ENCODE peak calls at places on chromosome 16, in six cellular contexts. Z, F, C, S, V and E are unnamed samples.
A peak's percentile ranks its signal among the peaks of the same experiment; 100 is the strongest.

GRCh38 chr16:47779201-47780016 is 318.3 kb downstream of the PHKB start:
- DNase-seq in C (no peak), S (peak; percentile 57), F (no peak), Z (peak; percentile 22), V (no peak), E (no peak)

GRCh38 chr16:69424935-69425784 is 741 bp downstream of the CYB5B start:
- DNase-seq in C (no peak), Z (no peak), V (no peak), F (no peak), S (no peak), E (no peak)

GRCh38 chr16:65422934-65423333 is 301.1 kb upstream of the CDH11 start:
- DNase-seq in Z (no peak), S (no peak), C (no peak), V (no peak), F (no peak), E (no peak)

GRCh38 chr16:15967223-15967546 is 17.8 kb downstream of the ABCC1 start:
- DNase-seq in Z (no peak), S (no peak), V (no peak), F (no peak), C (no peak), E (no peak)

GRCh38 chr16:1981398-1981836 is at the start of gene NOXO1:
- DNase-seq in F (no peak), Z (no peak), C (no peak), S (no peak), V (peak; percentile 14), E (no peak)

GRCh38 chr16:54098247-54098646 is 188.3 kb downstream of the IRX3 start:
- DNase-seq in F (no peak), V (no peak), C (no peak), Z (no peak), S (no peak), E (no peak)

GRCh38 chr16:15440852-15441251 is 6.5 kb downstream of the BMERB1 start:
- DNase-seq in F (no peak), V (peak; percentile 54), S (no peak), Z (peak; percentile 38), C (no peak), E (no peak)

GRCh38 chr16:4393243-4393606 is 21.6 kb downstream of the VASN start:
- DNase-seq in C (no peak), F (no peak), V (peak; percentile 81), S (no peak), Z (peak; percentile 76), E (peak; percentile 12)

GRCh38 chr16:78444-79145 is 570 bp downstream of the MPG start:
- DNase-seq in S (peak; percentile 26), F (no peak), Z (peak; percentile 79), V (no peak), C (no peak), E (peak; percentile 76)

GRCh38 chr16:65120811-65121721 is 797 bp downstream of the CDH11 start:
- DNase-seq in Z (no peak), C (no peak), F (no peak), V (peak; percentile 19), S (no peak), E (peak; percentile 45)